ENCODE peak calls at places on chromosomes 1 and 21, in five cellular contexts. B, S, V, O and K are unnamed samples.

GRCh38 chr1:193115629-193116227 is 6.1 kb upstream of the CDC73 start:
- DNase-seq in B (no peak), S (no peak), V (no peak), O (no peak), K (no peak)

GRCh38 chr1:35188578-35189392 is 4.2 kb downstream of the SFPQ start:
- DNase-seq in B (no peak), S (no peak), V (no peak), O (no peak), K (peak)

GRCh38 chr1:99697570-99697969 is 51.7 kb downstream of the PALMD start:
- DNase-seq in B (no peak), S (no peak), V (no peak), O (no peak), K (no peak)

GRCh38 chr1:37128091-37128490 is 93.8 kb upstream of the GRIK3 start:
- DNase-seq in B (no peak), S (no peak), V (no peak), O (no peak), K (no peak)

GRCh38 chr1:226443439-226443838 is 35.5 kb upstream of the PARP1 start:
- DNase-seq in B (no peak), S (no peak), V (no peak), O (no peak), K (no peak)

GRCh38 chr1:20588634-20589225 is at the start of gene CDA:
- DNase-seq in B (no peak), S (no peak), V (no peak), O (no peak), K (no peak)

GRCh38 chr21:39180429-39181019 is 2.7 kb downstream of the PSMG1 start:
- DNase-seq in B (no peak), S (no peak), V (no peak), O (no peak), K (peak)

GRCh38 chr1:162035241-162035640 is 11.6 kb upstream of the OLFML2B start:
- DNase-seq in B (peak), S (no peak), V (no peak), O (peak), K (no peak)

GRCh38 chr21:43273708-43274021 is 104.9 kb downstream of the CRYAA start:
- DNase-seq in B (no peak), S (no peak), V (peak), O (no peak), K (peak)

GRCh38 chr1:246919902-246920301 is 11.8 kb downstream of the AHCTF1 start:
- DNase-seq in B (no peak), S (no peak), V (no peak), O (no peak), K (no peak)

GRCh38 chr1:34286547-34286946 is 109.8 kb downstream of the C1orf94 start:
- DNase-seq in B (no peak), S (no peak), V (no peak), O (no peak), K (no peak)

GRCh38 chr1:247180581-247180980 is 8.8 kb upstream of the ZNF124 start:
- DNase-seq in B (no peak), S (no peak), V (no peak), O (no peak), K (no peak)